ENCODE peak calls at places on chromosomes 5 and 9, in ten cellular contexts. M is GF-D8; L is T follicular helper cell; F is GM23338; E is NCI-H345; I is COR-L47; R is fibroblast of villous mesenchyme; V is effector CD4-positive, alpha-beta T cell; D is C1 segment of cervical spinal cord; X is hippocampal formation. J is an unnamed sample.

GRCh38 chr9:133449760-133450159 is 10.0 kb upstream of the CACFD1 start:
- DNase-seq in R (no peak), D (no peak), V (no peak), F (no peak), L (no peak), I (peak), X (no peak), E (peak), M (no peak), J (no peak)

GRCh38 chr9:101923451-101923850 is 185.0 kb upstream of the GRIN3A start:
- DNase-seq in L (no peak), X (no peak), M (no peak), E (no peak), D (no peak), R (no peak), F (no peak), I (no peak), V (no peak), J (no peak)

GRCh38 chr5:168227001-168227400 is 64.4 kb upstream of the WWC1 start:
- DNase-seq in V (no peak), E (no peak), I (no peak), M (no peak), D (no peak), X (no peak), F (no peak), R (no peak), L (no peak), J (no peak)

GRCh38 chr5:2746642-2747041 is 4.8 kb downstream of the IRX2 start:
- DNase-seq in I (no peak), E (no peak), D (no peak), F (peak), R (peak), V (no peak), L (no peak), M (no peak), X (no peak), J (no peak)

GRCh38 chr9:130013326-130013725 is 29.7 kb downstream of the FNBP1 start:
- DNase-seq in L (no peak), V (no peak), I (no peak), M (no peak), F (no peak), R (no peak), D (no peak), E (no peak), X (no peak), J (no peak)

GRCh38 chr9:95065224-95065623 is 252.3 kb downstream of the FANCC start:
- DNase-seq in M (no peak), V (no peak), X (no peak), E (peak), R (peak), L (no peak), I (no peak), D (no peak), F (no peak), J (no peak)

GRCh38 chr5:107805819-107806218 is 135.1 kb upstream of the EFNA5 start:
- DNase-seq in X (no peak), R (no peak), I (peak), D (no peak), E (peak), F (no peak), L (no peak), V (no peak), M (no peak), J (no peak)

GRCh38 chr9:87564111-87564510 is 66.4 kb downstream of the DAPK1 start:
- DNase-seq in X (no peak), L (no peak), R (no peak), I (no peak), F (no peak), V (no peak), E (no peak), M (no peak), D (no peak), J (no peak)

GRCh38 chr9:116859763-116860162 is 172.7 kb downstream of the TRIM32 start:
- DNase-seq in X (no peak), D (no peak), I (peak), V (no peak), M (no peak), L (no peak), F (no peak), R (no peak), E (no peak), J (no peak)

GRCh38 chr9:79858509-79858908 is 286.7 kb downstream of the TLE4 start:
- DNase-seq in M (no peak), D (no peak), L (no peak), X (peak), R (peak), V (no peak), I (no peak), E (no peak), F (no peak), J (no peak)

GRCh38 chr9:123033864-123034598 is 564 bp downstream of the GPR21 start:
- DNase-seq in I (no peak), D (no peak), F (no peak), L (no peak), V (no peak), X (no peak), E (no peak), M (no peak), R (peak), J (no peak)

GRCh38 chr5:36138900-36139683 is 12.6 kb downstream of the LMBRD2 start:
- DNase-seq in E (no peak), M (no peak), I (no peak), V (no peak), X (no peak), R (no peak), D (no peak), L (no peak), F (peak), J (no peak)

GRCh38 chr9:105405514-105406131 is 42.2 kb upstream of the FSD1L start:
- DNase-seq in R (peak), M (peak), F (no peak), X (no peak), V (peak), E (no peak), I (no peak), D (no peak), L (peak), J (peak)

GRCh38 chr9:72271617-72272478 is 93.2 kb downstream of the ZFAND5 start:
- DNase-seq in X (peak), E (peak), M (peak), D (peak), R (peak), F (peak), L (peak), I (peak), V (peak), J (no peak)

GRCh38 chr5:6858419-6858818 is 145.2 kb downstream of the TENT4A start:
- DNase-seq in R (no peak), F (no peak), E (no peak), V (no peak), M (no peak), I (no peak), X (no peak), L (no peak), D (no peak), J (no peak)

GRCh38 chr9:136059321-136059791 is 35.7 kb downstream of the NACC2 start:
- DNase-seq in D (no peak), I (no peak), R (no peak), L (no peak), F (no peak), E (no peak), V (no peak), X (no peak), M (no peak), J (no peak)

GRCh38 chr5:114419941-114420340 is 58.1 kb downstream of the KCNN2 start:
- DNase-seq in L (no peak), V (no peak), X (no peak), M (no peak), F (no peak), R (peak), I (no peak), D (no peak), E (no peak), J (no peak)

GRCh38 chr5:146965781-146966659 is 87.5 kb upstream of the PPP2R2B start:
- DNase-seq in R (peak), E (peak), X (peak), D (peak), F (peak), L (peak), I (peak), V (peak), M (no peak), J (peak)

GRCh38 chr5:123099514-123100151 is 10.6 kb downstream of the PRDM6 start:
- DNase-seq in F (peak), R (no peak), V (no peak), X (no peak), I (peak), L (no peak), E (no peak), M (no peak), D (no peak), J (no peak)

GRCh38 chr9:130458027-130458803 is 13.5 kb downstream of the ASS1 start:
- DNase-seq in R (no peak), M (no peak), V (no peak), L (no peak), I (no peak), F (no peak), D (no peak), X (no peak), E (no peak), J (no peak)

GRCh38 chr5:36442352-36442751 is 140.7 kb upstream of the RANBP3L start:
- DNase-seq in M (no peak), D (no peak), X (no peak), L (no peak), E (no peak), I (no peak), R (no peak), V (no peak), F (no peak), J (no peak)

GRCh38 chr5:98927242-98927987 is 1.4 kb downstream of the CHD1 start:
- DNase-seq in X (peak), E (no peak), V (peak), D (peak), R (peak), M (no peak), L (peak), F (peak), I (peak), J (peak)

GRCh38 chr9:18543406-18543965 is 69.5 kb downstream of the ADAMTSL1 start:
- DNase-seq in F (no peak), D (no peak), R (peak), V (no peak), L (no peak), E (no peak), X (no peak), M (no peak), I (no peak), J (no peak)